ENCODE peak calls at places on chromosomes 16 and 17, in six cellular contexts. T is heart left ventricle; J is CD8-positive, alpha-beta T cell; I is adrenal gland; U is neural progenitor cell; M is mammary epithelial cell. Y is an unnamed sample.

GRCh38 chr16:54928016-54928356 is 2.7 kb upstream of the IRX5 start:
- DNase-seq in T (no peak), J (no peak), I (no peak), U (peak; percentile 51), M (peak; percentile 49), Y (no peak)

GRCh38 chr17:81285179-81285878 is 9.8 kb downstream of the SLC38A10 start:
- DNase-seq in T (peak; percentile 90), J (peak; percentile 74), I (peak; percentile 64), U (peak; percentile 21), M (no peak), Y (peak; percentile 41)

GRCh38 chr16:85473909-85474640 is 139.0 kb upstream of the GSE1 start:
- DNase-seq in T (no peak), J (no peak), I (no peak), U (no peak), M (no peak), Y (no peak)

GRCh38 chr17:3033248-3033640 is 30.2 kb downstream of the OR1D5 start:
- DNase-seq in T (no peak), J (peak; percentile 21), I (no peak), U (no peak), M (no peak), Y (no peak)

GRCh38 chr17:9269350-9270035 is 248.2 kb downstream of the NTN1 start:
- DNase-seq in T (no peak), J (no peak), I (no peak), U (no peak), M (no peak), Y (no peak)

GRCh38 chr16:58584831-58585505 is 44.7 kb downstream of the CNOT1 start:
- DNase-seq in T (no peak), J (no peak), I (no peak), U (no peak), M (no peak), Y (no peak)

GRCh38 chr17:7579001-7579838 is at the start of gene CD68:
- DNase-seq in T (peak; percentile 85), J (peak; percentile 58), I (peak; percentile 89), U (no peak), M (peak; percentile 98), Y (no peak)

GRCh38 chr17:35731932-35732805 is 730 bp downstream of the RASL10B start:
- DNase-seq in T (no peak), J (peak; percentile 48), I (no peak), U (peak; percentile 47), M (no peak), Y (no peak)

GRCh38 chr16:26396511-26397235 is 670.1 kb upstream of the C16orf82 start:
- DNase-seq in T (no peak), J (no peak), I (no peak), U (peak; percentile 59), M (no peak), Y (no peak)

GRCh38 chr16:396605-397004 is 394 bp upstream of the NME4 start:
- DNase-seq in T (no peak), J (no peak), I (peak; percentile 61), U (peak; percentile 75), M (no peak), Y (no peak)

GRCh38 chr17:70073326-70073725 is 1.7 kb upstream of the KCNJ16 start:
- DNase-seq in T (no peak), J (no peak), I (no peak), U (no peak), M (no peak), Y (no peak)

GRCh38 chr16:55759983-55760664 is 72.8 kb downstream of the CES1 start:
- DNase-seq in T (no peak), J (no peak), I (no peak), U (peak; percentile 87), M (no peak), Y (no peak)

GRCh38 chr16:49608095-49608494 is 234.5 kb downstream of the C16orf78 start:
- DNase-seq in T (no peak), J (peak; percentile 15), I (no peak), U (peak; percentile 35), M (no peak), Y (no peak)

GRCh38 chr17:21132428-21132827 is 5.7 kb downstream of the DHRS7B start:
- DNase-seq in T (peak; percentile 32), J (no peak), I (no peak), U (no peak), M (no peak), Y (no peak)

GRCh38 chr17:7943291-7943690 is 11.3 kb downstream of the CNTROB start:
- DNase-seq in T (no peak), J (no peak), I (no peak), U (no peak), M (no peak), Y (no peak)

GRCh38 chr16:20897253-20897896 is 2.8 kb downstream of the DCUN1D3 start:
- DNase-seq in T (no peak), J (no peak), I (peak; percentile 48), U (no peak), M (peak; percentile 78), Y (no peak)

GRCh38 chr17:77718669-77718961 is 239.9 kb upstream of the TNRC6C start:
- DNase-seq in T (no peak), J (no peak), I (no peak), U (no peak), M (no peak), Y (no peak)

GRCh38 chr16:4674926-4675530 is 18.3 kb upstream of the NUDT16L1 start:
- DNase-seq in T (no peak), J (no peak), I (peak; percentile 13), U (no peak), M (peak; percentile 74), Y (no peak)

GRCh38 chr16:69865701-69866100 is 85.4 kb upstream of the CLEC18A start:
- DNase-seq in T (peak; percentile 61), J (no peak), I (no peak), U (peak; percentile 44), M (no peak), Y (no peak)

GRCh38 chr16:56425439-56425832 is at the start of gene AMFR:
- DNase-seq in T (peak; percentile 73), J (peak; percentile 80), I (peak; percentile 60), U (peak; percentile 95), M (peak; percentile 72), Y (peak; percentile 74)

GRCh38 chr17:77445030-77445907 is 304.5 kb downstream of the SEC14L1 start:
- DNase-seq in T (no peak), J (peak; percentile 90), I (no peak), U (no peak), M (no peak), Y (peak; percentile 94)

GRCh38 chr16:81786321-81786720 is 7.2 kb downstream of the PLCG2 start:
- DNase-seq in T (no peak), J (no peak), I (no peak), U (no peak), M (peak; percentile 84), Y (no peak)

GRCh38 chr16:67470314-67470713 is 10.6 kb downstream of the ATP6V0D1 start:
- DNase-seq in T (peak; percentile 93), J (no peak), I (peak; percentile 97), U (no peak), M (no peak), Y (no peak)

GRCh38 chr16:80285089-80285488 is 255.7 kb upstream of the DYNLRB2 start:
- DNase-seq in T (no peak), J (no peak), I (no peak), U (no peak), M (peak; percentile 78), Y (no peak)

GRCh38 chr16:73058221-73058615 is 10.3 kb upstream of the ZFHX3 start:
- DNase-seq in T (peak; percentile 53), J (no peak), I (peak; percentile 58), U (no peak), M (peak; percentile 54), Y (no peak)

GRCh38 chr16:726438-727290 is at the start of the genes CCDC78 and HAGHL:
- DNase-seq in T (no peak), J (peak; percentile 83), I (no peak), U (peak; percentile 86), M (no peak), Y (peak; percentile 70)

GRCh38 chr17:14038206-14038605 is 31.1 kb upstream of the COX10 start:
- DNase-seq in T (no peak), J (no peak), I (no peak), U (no peak), M (no peak), Y (no peak)

GRCh38 chr16:11056989-11057645 is 112.8 kb downstream of the CLEC16A start:
- DNase-seq in T (no peak), J (no peak), I (no peak), U (no peak), M (peak; percentile 12), Y (no peak)

GRCh38 chr16:11058820-11059219 is 114.5 kb downstream of the CLEC16A start:
- DNase-seq in T (no peak), J (no peak), I (no peak), U (no peak), M (no peak), Y (no peak)

GRCh38 chr16:11056090-11056988 is 112.0 kb downstream of the CLEC16A start:
- DNase-seq in T (no peak), J (no peak), I (no peak), U (no peak), M (no peak), Y (no peak)

GRCh38 chr16:11059588-11059987 is 115.2 kb downstream of the CLEC16A start:
- DNase-seq in T (no peak), J (no peak), I (no peak), U (no peak), M (no peak), Y (no peak)

GRCh38 chr16:11057696-11058345 is 113.5 kb downstream of the CLEC16A start:
- DNase-seq in T (no peak), J (no peak), I (peak; percentile 50), U (no peak), M (no peak), Y (no peak)
- H3K27ac ChIP-seq in T (no peak overlapping the region), J (no peak overlapping the region), I (no peak overlapping the region), U (no peak overlapping the region), M (no peak overlapping the region), Y (no peak overlapping the region)

DNA sequence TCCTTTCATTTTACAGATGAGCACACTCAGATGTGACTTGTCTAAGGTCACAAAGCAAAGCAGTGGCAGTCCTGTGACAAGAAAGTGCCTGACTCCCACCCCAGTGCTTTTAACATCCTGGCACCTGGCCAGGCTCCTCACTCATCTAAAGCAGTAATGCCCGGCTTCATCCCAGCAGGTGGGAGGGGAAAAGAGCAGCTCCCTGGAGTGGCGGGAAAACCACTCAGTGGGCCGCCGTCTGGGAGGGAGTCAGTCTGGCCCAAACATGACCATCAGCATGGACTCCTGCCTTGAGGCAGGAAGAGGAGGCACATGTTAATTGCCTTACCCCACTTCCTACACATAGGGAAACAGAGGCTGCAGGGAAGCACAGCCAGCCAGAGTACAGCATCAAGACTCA is 2.6 kb downstream of the PCGF2 start:
- DNase-seq in T (no peak), J (no peak), I (peak; percentile 33), U (no peak), M (no peak), Y (no peak)
- H3K4me1 ChIP-seq in T (peaks cover 67% of the 10 kb centered on the region), J (peaks cover 38% of the 10 kb centered on the region), I (peaks cover 31% of the 10 kb centered on the region), U (peaks cover 20% of the 10 kb centered on the region), M (peaks cover 37% of the 10 kb centered on the region), Y (peaks cover 33% of the 10 kb centered on the region)

GRCh38 chr17:74386397-74386796 is 19.1 kb downstream of the GPR142 start:
- DNase-seq in T (peak; percentile 86), J (no peak), I (peak; percentile 54), U (no peak), M (no peak), Y (no peak)
- H3K9me3 ChIP-seq in T (no peaks in the 10 kb centered on the region), J (no peaks in the 10 kb centered on the region), I (no peaks in the 10 kb centered on the region), U (no peaks in the 10 kb centered on the region), M (no peaks in the 10 kb centered on the region), Y (no peaks in the 10 kb centered on the region)

DNA sequence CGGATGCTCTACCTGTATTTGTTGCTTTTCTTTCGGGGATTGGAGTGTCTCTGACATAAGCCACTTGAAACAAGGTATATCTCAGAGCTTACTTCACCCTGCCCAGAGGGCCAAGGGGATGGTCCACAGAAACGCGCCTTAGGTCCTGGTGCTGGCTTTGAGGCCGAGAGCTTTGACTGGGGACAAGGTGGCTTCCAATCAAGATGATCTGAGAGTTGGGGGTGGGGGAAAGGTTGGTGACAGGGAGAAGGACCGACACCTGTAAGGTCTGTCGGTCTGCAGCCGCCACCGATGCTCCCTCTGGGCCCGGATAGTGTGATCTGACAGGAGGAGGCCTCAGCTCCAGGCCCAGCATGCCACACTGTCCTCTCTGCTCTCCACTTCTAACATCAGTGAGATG is 21.8 kb upstream of the SPATA32 start:
- DNase-seq in T (no peak), J (no peak), I (no peak), U (no peak), M (no peak), Y (no peak)
- H3K27ac ChIP-seq in T (peak overlapping the region; percentile 87), J (no peak overlapping the region), I (no peak overlapping the region), U (no peak overlapping the region), M (peak overlapping the region; percentile 55), Y (no peak overlapping the region)